ENCODE peak calls at places on chromosomes 5 and 9, in ten cellular contexts. N is HT1080, U is MCF 10A, D is RCC 7860, G is T1000, J is IMR-90, B is SK-N-SH, F is GM12878, M is NCI-H1105 treated with DMSO at 0.1 percent for 48 hours, C is kidney. Z is an unnamed sample.

GRCh38 chr9:89845321-89845720 is 240.5 kb downstream of the GADD45G start:
- DNase-seq in C (no peak), J (no peak), D (no peak), B (no peak), N (no peak), F (no peak), G (no peak), M (no peak), U (no peak), Z (no peak)

GRCh38 chr5:146079695-146080361 is 25.5 kb downstream of the PLAC8L1 start:
- DNase-seq in B (no peak), F (peak; percentile 15), M (no peak), G (no peak), C (no peak), U (peak; percentile 82), D (peak; percentile 54), N (peak; percentile 97), J (peak; percentile 10), Z (no peak)

GRCh38 chr9:129225815-129226214 is 47.8 kb upstream of the IER5L start:
- DNase-seq in B (peak; percentile 87), N (peak; percentile 89), D (no peak), G (no peak), C (peak; percentile 92), J (peak; percentile 73), F (no peak), U (peak; percentile 68), M (no peak), Z (no peak)

GRCh38 chr5:73451218-73452130 is 2.9 kb upstream of the FOXD1 start:
- DNase-seq in N (no peak), C (peak; percentile 91), U (peak; percentile 45), M (peak; percentile 14), D (no peak), F (no peak), G (peak; percentile 66), J (peak; percentile 59), B (peak; percentile 83), Z (no peak)

GRCh38 chr5:143887302-143887638 is 75.3 kb downstream of the HMHB1 start:
- DNase-seq in C (peak; percentile 78), J (peak; percentile 49), B (peak; percentile 63), G (no peak), U (peak; percentile 68), N (peak; percentile 65), F (no peak), M (peak; percentile 86), D (peak; percentile 81), Z (no peak)

GRCh38 chr9:34999576-34999975 is 10.0 kb downstream of the DNAJB5 start:
- DNase-seq in M (no peak), N (no peak), J (no peak), D (no peak), B (no peak), F (no peak), C (no peak), U (no peak), G (no peak), Z (no peak)

GRCh38 chr9:68727588-68728129 is 22.6 kb downstream of the PIP5K1B start:
- DNase-seq in B (no peak), F (no peak), G (no peak), M (no peak), N (no peak), D (no peak), J (no peak), C (no peak), U (no peak), Z (no peak)

GRCh38 chr5:143177263-143177994 is 226.1 kb downstream of the NR3C1 start:
- DNase-seq in M (peak; percentile 93), D (peak; percentile 100), N (peak; percentile 98), C (peak; percentile 77), J (peak; percentile 99), U (peak; percentile 99), B (no peak), F (no peak), G (peak; percentile 81), Z (no peak)

GRCh38 chr5:57764479-57765089 is 282.0 kb upstream of the ACTBL2 start:
- DNase-seq in M (no peak), D (no peak), C (no peak), N (no peak), F (no peak), J (no peak), G (no peak), U (no peak), B (no peak), Z (no peak)

GRCh38 chr5:73446631-73447233 is 1.8 kb downstream of the FOXD1 start:
- DNase-seq in D (no peak), U (peak; percentile 36), C (peak; percentile 78), N (peak; percentile 51), M (peak; percentile 14), G (peak; percentile 7), F (no peak), B (no peak), J (no peak), Z (no peak)

GRCh38 chr9:136007906-136008692 is 46.9 kb upstream of the UBAC1 start:
- DNase-seq in N (peak; percentile 83), J (peak; percentile 88), G (peak; percentile 11), F (no peak), D (peak; percentile 43), C (no peak), U (peak; percentile 51), B (no peak), M (no peak), Z (no peak)

GRCh38 chr9:85704744-85705143 is 37.0 kb downstream of the AGTPBP1 start:
- DNase-seq in B (no peak), N (no peak), G (no peak), C (no peak), M (no peak), U (no peak), J (no peak), D (no peak), F (no peak), Z (no peak)

GRCh38 chr9:136367296-136368145 is 4.0 kb upstream of the DNLZ start:
- DNase-seq in G (no peak), F (no peak), B (no peak), U (no peak), J (no peak), M (no peak), D (no peak), N (no peak), C (no peak), Z (no peak)

GRCh38 chr9:87635656-87636501 is 90.0 kb upstream of the CTSL start:
- DNase-seq in B (no peak), G (no peak), J (no peak), M (no peak), U (no peak), N (no peak), D (no peak), C (no peak), F (no peak), Z (no peak)

GRCh38 chr9:121770415-121771273 is 119.2 kb downstream of the DAB2IP start:
- DNase-seq in U (no peak), G (no peak), B (no peak), M (no peak), F (no peak), J (peak; percentile 84), C (peak; percentile 32), N (peak; percentile 74), D (no peak), Z (no peak)

GRCh38 chr9:134386951-134387831 is 60.9 kb downstream of the RXRA start:
- DNase-seq in B (no peak), N (no peak), F (no peak), C (no peak), M (no peak), U (peak; percentile 85), D (no peak), J (peak; percentile 24), G (no peak), Z (no peak)

GRCh38 chr9:111966851-111967250 is 70.2 kb downstream of the UGCG start:
- DNase-seq in G (no peak), J (peak; percentile 46), N (no peak), C (no peak), M (peak; percentile 27), F (no peak), B (no peak), U (peak; percentile 69), D (peak; percentile 91), Z (no peak)

GRCh38 chr5:133319905-133320520 is 268.2 kb downstream of the HSPA4 start:
- DNase-seq in F (no peak), C (no peak), B (no peak), D (no peak), G (no peak), M (no peak), U (peak; percentile 36), N (no peak), J (no peak), Z (no peak)

GRCh38 chr9:134501266-134502181 is 140.1 kb upstream of the COL5A1 start:
- DNase-seq in M (no peak), D (no peak), J (no peak), N (no peak), U (no peak), G (no peak), C (peak; percentile 64), B (peak; percentile 44), F (no peak), Z (no peak)

GRCh38 chr5:178289438-178289837 is 56.8 kb upstream of the PHYKPL start:
- DNase-seq in J (no peak), D (no peak), N (no peak), F (no peak), M (no peak), U (no peak), C (peak; percentile 71), G (no peak), B (no peak), Z (no peak)

GRCh38 chr9:99050292-99050911 is 54.5 kb upstream of the TGFBR1 start:
- DNase-seq in C (no peak), U (no peak), M (no peak), J (peak; percentile 75), N (peak; percentile 75), D (peak; percentile 21), F (no peak), B (no peak), G (peak; percentile 73), Z (no peak)

GRCh38 chr5:56620903-56621680 is 194.3 kb upstream of the MAP3K1 start:
- DNase-seq in J (peak; percentile 49), N (no peak), B (no peak), F (no peak), C (no peak), G (no peak), D (no peak), U (no peak), M (no peak), Z (no peak)

GRCh38 chr5:135493406-135494180 is 41.4 kb upstream of the TIFAB start:
- DNase-seq in B (no peak), D (peak; percentile 17), G (peak; percentile 10), J (peak; percentile 92), C (no peak), N (peak; percentile 95), F (no peak), M (no peak), U (peak; percentile 98), Z (no peak)

GRCh38 chr5:109412981-109413402 is 3.2 kb upstream of the PJA2 start:
- DNase-seq in B (no peak), F (no peak), J (no peak), G (no peak), M (no peak), C (no peak), U (no peak), D (no peak), N (no peak), Z (no peak)

GRCh38 chr5:50922942-50923767 is 256.7 kb downstream of the PARP8 start:
- DNase-seq in G (no peak), M (no peak), J (no peak), D (no peak), F (no peak), U (no peak), N (no peak), C (peak; percentile 82), B (no peak), Z (no peak)

GRCh38 chr9:37486616-37487544 is 1.1 kb downstream of the POLR1E start:
- DNase-seq in U (peak; percentile 47), G (no peak), D (peak; percentile 30), B (peak; percentile 23), J (peak; percentile 98), N (peak; percentile 37), C (no peak), F (no peak), M (no peak), Z (no peak)

GRCh38 chr5:91957671-91958070 is 574.6 kb upstream of the ARRDC3 start:
- DNase-seq in C (no peak), N (peak; percentile 55), G (no peak), B (no peak), D (no peak), U (no peak), F (no peak), M (no peak), J (peak; percentile 56), Z (no peak)

GRCh38 chr5:147234098-147234824 is 565 bp upstream of the STK32A start:
- DNase-seq in G (no peak), F (no peak), J (no peak), D (no peak), B (no peak), C (no peak), U (peak; percentile 6), N (no peak), M (peak; percentile 22), Z (no peak)

Z was measured in D721Med.